ENCODE peak calls at places on chromosomes 7 and 10, in seven cellular contexts. M is epithelial cell of esophagus; B is stimulated activated CD8-positive, alpha-beta memory T cell treated with anti-CD3 and anti-CD28 coated beads, Interleukin-12 subunit alpha, Interleukin-12 subunit beta, amount 100 ng/mL, for 1 hour; R is coronary artery; T is H4; G is ovary; P is NCI-H2227 treated with DMSO at 0.1 percent for 48 hours. A is an unnamed sample.

GRCh38 chr10:60138026-60138425 is 231.7 kb upstream of the CCDC6 start:
- DNase-seq in B (no peak), M (no peak), G (no peak), T (no peak), P (no peak), R (no peak), A (no peak)

GRCh38 chr10:28677889-28678686 is 767 bp downstream of the BAMBI start:
- DNase-seq in M (peak), G (no peak), R (peak), P (no peak), B (no peak), T (no peak), A (peak)

GRCh38 chr7:116139007-116139406 is 71.3 kb upstream of the TES start:
- DNase-seq in R (no peak), B (no peak), G (no peak), P (no peak), T (no peak), M (peak), A (no peak)

GRCh38 chr7:11412036-11412435 is 420.0 kb downstream of the THSD7A start:
- DNase-seq in M (no peak), B (no peak), R (no peak), P (no peak), T (no peak), G (no peak), A (no peak)

GRCh38 chr7:135160858-135161653 is 9.5 kb downstream of the CYREN start:
- DNase-seq in M (no peak), R (no peak), P (no peak), T (peak), G (no peak), B (no peak), A (peak)

GRCh38 chr7:103003004-103003403 is 71.6 kb downstream of the FBXL13 start:
- DNase-seq in P (no peak), R (no peak), T (no peak), M (no peak), G (no peak), B (no peak), A (peak)

GRCh38 chr7:54837761-54838539 is 78.9 kb upstream of the SEC61G start:
- DNase-seq in P (no peak), M (no peak), R (no peak), B (no peak), G (peak), T (no peak), A (no peak)

GRCh38 chr10:12605580-12606405 is 256.4 kb downstream of the CAMK1D start:
- DNase-seq in R (peak), T (peak), B (peak), M (peak), G (peak), P (no peak), A (peak)

GRCh38 chr7:151725844-151726770 is 150.8 kb downstream of the PRKAG2 start:
- DNase-seq in R (no peak), B (no peak), P (peak), T (no peak), G (no peak), M (no peak), A (no peak)

A was measured in lung microvascular endothelial cell.